ENCODE peak calls at places on chromosome 3, in four cellular contexts. B is NCI-H82; D is effector memory CD8-positive, alpha-beta T cell; Q is amygdala. I is an unnamed sample.

GRCh38 chr3:151328298-151329036 is 882 bp downstream of the P2RY13 start:
- DNase-seq in B (no peak), D (peak), Q (no peak), I (peak)

GRCh38 chr3:190225186-190225692 is 97.0 kb downstream of the CLDN1 start:
- DNase-seq in B (peak), D (no peak), Q (no peak), I (no peak)

GRCh38 chr3:11096266-11097135 is 57.8 kb upstream of the HRH1 start:
- DNase-seq in B (peak), D (no peak), Q (no peak), I (no peak)

GRCh38 chr3:25457642-25458419 is 29.8 kb downstream of the RARB start:
- DNase-seq in B (no peak), D (no peak), Q (no peak), I (no peak)

GRCh38 chr3:151971814-151972579 is 98.6 kb downstream of the SUCNR1 start:
- DNase-seq in B (no peak), D (no peak), Q (no peak), I (no peak)

GRCh38 chr3:5197470-5198312 is 10.2 kb downstream of the EDEM1 start:
- DNase-seq in B (no peak), D (peak), Q (no peak), I (peak)

GRCh38 chr3:17153209-17153608 is 268.5 kb downstream of the PLCL2 start:
- DNase-seq in B (no peak), D (no peak), Q (no peak), I (no peak)

GRCh38 chr3:157318639-157319288 is 117.9 kb upstream of the PTX3 start:
- DNase-seq in B (no peak), D (no peak), Q (no peak), I (no peak)

GRCh38 chr3:120449701-120450216 is 1.0 kb downstream of the FSTL1 start:
- DNase-seq in B (peak), D (no peak), Q (no peak), I (no peak)

GRCh38 chr3:149971403-149972075 is 844 bp upstream of the PFN2 start:
- DNase-seq in B (peak), D (peak), Q (no peak), I (peak)

GRCh38 chr3:162441716-162442115 is 945.1 kb downstream of the OTOL1 start:
- DNase-seq in B (no peak), D (no peak), Q (no peak), I (no peak)

GRCh38 chr3:73270839-73271483 is 209.5 kb downstream of the EBLN2 start:
- DNase-seq in B (peak), D (no peak), Q (no peak), I (no peak)

GRCh38 chr3:33439421-33440327 is 531 bp downstream of the UBP1 start:
- DNase-seq in B (peak), D (peak), Q (peak), I (peak)

GRCh38 chr3:51759203-51759602 is 19.8 kb downstream of the IQCF6 start:
- DNase-seq in B (no peak), D (no peak), Q (no peak), I (no peak)

GRCh38 chr3:168467085-168467714 is 371.5 kb upstream of the GOLIM4 start:
- DNase-seq in B (peak), D (no peak), Q (no peak), I (no peak)

GRCh38 chr3:38582316-38582715 is 67.2 kb downstream of the SCN5A start:
- DNase-seq in B (no peak), D (no peak), Q (no peak), I (no peak)

GRCh38 chr3:66033241-66034138 is 5.2 kb downstream of the MAGI1 start:
- DNase-seq in B (no peak), D (no peak), Q (no peak), I (no peak)

GRCh38 chr3:39286771-39287170 is 6.9 kb upstream of the CX3CR1 start:
- DNase-seq in B (no peak), D (no peak), Q (no peak), I (no peak)

GRCh38 chr3:45980229-45980813 is 15.3 kb downstream of the FYCO1 start:
- DNase-seq in B (no peak), D (no peak), Q (no peak), I (no peak)

I was measured in CD8-positive, alpha-beta memory T cell.